ENCODE peak calls at places on chromosomes 16 and 17, in nine cellular contexts. One of them, this sample, is unnamed.
A peak's percentile ranks its signal among the peaks of the same experiment; 100 is the strongest.

GRCh38 chr16:17519041-17519440 is 48.3 kb upstream of the XYLT1 start:
- DNase-seq in transverse colon: no peak
- DNase-seq in Peyer's patch: no peak
- DNase-seq in ascending aorta: no peak
- DNase-seq in CD8-positive, alpha-beta memory T cell: no peak
- DNase-seq in lower lobe of right lung: no peak
- DNase-seq in sigmoid colon: no peak
- DNase-seq in cardiac muscle cell: no peak
- DNase-seq in breast epithelium: no peak
- DNase-seq in this sample: no peak

GRCh38 chr17:82242698-82242976 is 13.8 kb downstream of the SLC16A3 start:
- DNase-seq in transverse colon: no peak
- DNase-seq in Peyer's patch: no peak
- DNase-seq in ascending aorta: no peak
- DNase-seq in CD8-positive, alpha-beta memory T cell: no peak
- DNase-seq in lower lobe of right lung: peak; percentile 60
- DNase-seq in sigmoid colon: peak; percentile 69
- DNase-seq in cardiac muscle cell: no peak
- DNase-seq in breast epithelium: no peak
- DNase-seq in this sample: no peak

GRCh38 chr17:48048321-48049140 is at the start of gene NFE2L1:
- DNase-seq in transverse colon: peak; percentile 95
- DNase-seq in Peyer's patch: peak; percentile 96
- DNase-seq in ascending aorta: peak; percentile 94
- DNase-seq in CD8-positive, alpha-beta memory T cell: no peak
- DNase-seq in lower lobe of right lung: peak; percentile 93
- DNase-seq in sigmoid colon: peak; percentile 97
- DNase-seq in cardiac muscle cell: peak; percentile 92
- DNase-seq in breast epithelium: peak; percentile 86
- DNase-seq in this sample: peak; percentile 81

GRCh38 chr16:31005350-31006085 is 4.9 kb downstream of the STX1B start:
- DNase-seq in transverse colon: no peak
- DNase-seq in Peyer's patch: no peak
- DNase-seq in ascending aorta: no peak
- DNase-seq in CD8-positive, alpha-beta memory T cell: no peak
- DNase-seq in lower lobe of right lung: no peak
- DNase-seq in sigmoid colon: no peak
- DNase-seq in cardiac muscle cell: no peak
- DNase-seq in breast epithelium: no peak
- DNase-seq in this sample: no peak

GRCh38 chr16:84815446-84815845 is 4.3 kb upstream of the CRISPLD2 start:
- DNase-seq in transverse colon: no peak
- DNase-seq in Peyer's patch: no peak
- DNase-seq in ascending aorta: no peak
- DNase-seq in CD8-positive, alpha-beta memory T cell: no peak
- DNase-seq in lower lobe of right lung: no peak
- DNase-seq in sigmoid colon: no peak
- DNase-seq in cardiac muscle cell: no peak
- DNase-seq in breast epithelium: no peak
- DNase-seq in this sample: no peak

GRCh38 chr17:69084911-69085310 is 24.2 kb upstream of the ABCA9 start:
- DNase-seq in transverse colon: no peak
- DNase-seq in Peyer's patch: no peak
- DNase-seq in ascending aorta: no peak
- DNase-seq in CD8-positive, alpha-beta memory T cell: no peak
- DNase-seq in lower lobe of right lung: no peak
- DNase-seq in sigmoid colon: no peak
- DNase-seq in cardiac muscle cell: peak; percentile 27
- DNase-seq in breast epithelium: no peak
- DNase-seq in this sample: no peak

GRCh38 chr16:58409316-58409973 is 17.2 kb downstream of the GINS3 start:
- DNase-seq in transverse colon: no peak
- DNase-seq in Peyer's patch: no peak
- DNase-seq in ascending aorta: no peak
- DNase-seq in CD8-positive, alpha-beta memory T cell: no peak
- DNase-seq in lower lobe of right lung: peak; percentile 52
- DNase-seq in sigmoid colon: peak; percentile 70
- DNase-seq in cardiac muscle cell: no peak
- DNase-seq in breast epithelium: no peak
- DNase-seq in this sample: no peak

GRCh38 chr17:29042679-29043538 is at the start of gene PIPOX:
- DNase-seq in transverse colon: peak; percentile 15
- DNase-seq in Peyer's patch: no peak
- DNase-seq in ascending aorta: no peak
- DNase-seq in CD8-positive, alpha-beta memory T cell: no peak
- DNase-seq in lower lobe of right lung: peak; percentile 50
- DNase-seq in sigmoid colon: no peak
- DNase-seq in cardiac muscle cell: peak; percentile 85
- DNase-seq in breast epithelium: no peak
- DNase-seq in this sample: no peak

GRCh38 chr16:87463722-87464690 is 28.8 kb downstream of the ZCCHC14 start:
- DNase-seq in transverse colon: peak; percentile 31
- DNase-seq in Peyer's patch: no peak
- DNase-seq in ascending aorta: peak; percentile 81
- DNase-seq in CD8-positive, alpha-beta memory T cell: no peak
- DNase-seq in lower lobe of right lung: no peak
- DNase-seq in sigmoid colon: no peak
- DNase-seq in cardiac muscle cell: no peak
- DNase-seq in breast epithelium: no peak
- DNase-seq in this sample: no peak

GRCh38 chr16:58451263-58451662 is 48.7 kb upstream of the NDRG4 start:
- DNase-seq in transverse colon: no peak
- DNase-seq in Peyer's patch: no peak
- DNase-seq in ascending aorta: no peak
- DNase-seq in CD8-positive, alpha-beta memory T cell: no peak
- DNase-seq in lower lobe of right lung: no peak
- DNase-seq in sigmoid colon: no peak
- DNase-seq in cardiac muscle cell: no peak
- DNase-seq in breast epithelium: no peak
- DNase-seq in this sample: no peak

GRCh38 chr16:3949946-3950342 is 69.4 kb upstream of the CREBBP start:
- DNase-seq in transverse colon: no peak
- DNase-seq in Peyer's patch: no peak
- DNase-seq in ascending aorta: no peak
- DNase-seq in CD8-positive, alpha-beta memory T cell: no peak
- DNase-seq in lower lobe of right lung: no peak
- DNase-seq in sigmoid colon: no peak
- DNase-seq in cardiac muscle cell: no peak
- DNase-seq in breast epithelium: no peak
- DNase-seq in this sample: no peak

GRCh38 chr16:3952342-3953131 is 72.0 kb upstream of the CREBBP start:
- DNase-seq in transverse colon: peak; percentile 21
- DNase-seq in Peyer's patch: peak; percentile 45
- DNase-seq in ascending aorta: peak; percentile 96
- DNase-seq in CD8-positive, alpha-beta memory T cell: no peak
- DNase-seq in lower lobe of right lung: no peak
- DNase-seq in sigmoid colon: peak; percentile 90
- DNase-seq in cardiac muscle cell: no peak
- DNase-seq in breast epithelium: no peak
- DNase-seq in this sample: no peak

GRCh38 chr16:3953728-3954410 is 73.4 kb upstream of the CREBBP start:
- DNase-seq in transverse colon: no peak
- DNase-seq in Peyer's patch: no peak
- DNase-seq in ascending aorta: peak; percentile 63
- DNase-seq in CD8-positive, alpha-beta memory T cell: no peak
- DNase-seq in lower lobe of right lung: no peak
- DNase-seq in sigmoid colon: peak; percentile 57
- DNase-seq in cardiac muscle cell: no peak
- DNase-seq in breast epithelium: no peak
- DNase-seq in this sample: no peak

GRCh38 chr16:3950343-3951193 is 70.1 kb upstream of the CREBBP start:
- DNase-seq in transverse colon: peak; percentile 60
- DNase-seq in Peyer's patch: peak; percentile 58
- DNase-seq in ascending aorta: peak; percentile 95
- DNase-seq in CD8-positive, alpha-beta memory T cell: no peak
- DNase-seq in lower lobe of right lung: peak; percentile 86
- DNase-seq in sigmoid colon: peak; percentile 95
- DNase-seq in cardiac muscle cell: no peak
- DNase-seq in breast epithelium: peak; percentile 69
- DNase-seq in this sample: no peak

GRCh38 chr16:3951861-3952332 is 71.4 kb upstream of the CREBBP start:
- DNase-seq in transverse colon: no peak
- DNase-seq in Peyer's patch: no peak
- DNase-seq in ascending aorta: peak; percentile 75
- DNase-seq in CD8-positive, alpha-beta memory T cell: no peak
- DNase-seq in lower lobe of right lung: no peak
- DNase-seq in sigmoid colon: no peak
- DNase-seq in cardiac muscle cell: no peak
- DNase-seq in breast epithelium: no peak
- DNase-seq in this sample: no peak
- H3K27ac ChIP-seq in transverse colon: peak overlapping the region; percentile 65
- H3K27ac ChIP-seq in Peyer's patch: peak overlapping the region; percentile 38
- H3K27ac ChIP-seq in ascending aorta: peak overlapping the region; percentile 98
- H3K27ac ChIP-seq in CD8-positive, alpha-beta memory T cell: no peak overlapping the region
- H3K27ac ChIP-seq in lower lobe of right lung: peak overlapping the region; percentile 24
- H3K27ac ChIP-seq in sigmoid colon: peak overlapping the region; percentile 70
- H3K27ac ChIP-seq in cardiac muscle cell: no peak overlapping the region
- H3K27ac ChIP-seq in breast epithelium: no peak overlapping the region
- H3K27ac ChIP-seq in this sample: no peak overlapping the region

DNA sequence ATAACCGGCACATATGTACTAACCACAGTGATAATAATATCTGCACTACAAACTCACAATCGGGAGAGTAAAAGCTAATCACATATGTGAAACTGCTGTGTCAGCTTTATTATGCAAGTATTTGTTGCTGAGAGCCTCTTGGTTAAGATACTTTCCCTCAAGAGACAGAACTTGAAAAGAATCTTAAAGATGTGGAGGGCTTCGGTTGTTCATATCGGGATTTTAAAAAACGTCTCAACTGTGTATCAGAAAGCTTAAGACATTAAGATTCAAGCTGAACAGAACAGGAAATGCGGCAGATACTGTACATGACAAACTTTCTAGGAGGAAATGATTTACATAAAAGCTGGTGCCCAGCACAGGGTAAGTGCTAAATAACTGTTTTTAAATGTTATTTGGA is 27.5 kb upstream of the HLF start:
- DNase-seq in transverse colon: no peak
- DNase-seq in Peyer's patch: no peak
- DNase-seq in ascending aorta: no peak
- DNase-seq in CD8-positive, alpha-beta memory T cell: no peak
- DNase-seq in lower lobe of right lung: no peak
- DNase-seq in sigmoid colon: no peak
- DNase-seq in cardiac muscle cell: no peak
- DNase-seq in breast epithelium: no peak
- DNase-seq in this sample: no peak
- H3K27ac ChIP-seq in transverse colon: peak overlapping the region; percentile 79
- H3K27ac ChIP-seq in Peyer's patch: no peak overlapping the region
- H3K27ac ChIP-seq in ascending aorta: no peak overlapping the region
- H3K27ac ChIP-seq in CD8-positive, alpha-beta memory T cell: no peak overlapping the region
- H3K27ac ChIP-seq in lower lobe of right lung: no peak overlapping the region
- H3K27ac ChIP-seq in sigmoid colon: peak overlapping the region; percentile 86
- H3K27ac ChIP-seq in cardiac muscle cell: no peak overlapping the region
- H3K27ac ChIP-seq in breast epithelium: peak overlapping the region; percentile 85
- H3K27ac ChIP-seq in this sample: no peak overlapping the region

GRCh38 chr17:7589891-7590611 is at the start of gene SOX15:
- DNase-seq in transverse colon: no peak
- DNase-seq in Peyer's patch: no peak
- DNase-seq in ascending aorta: no peak
- DNase-seq in CD8-positive, alpha-beta memory T cell: no peak
- DNase-seq in lower lobe of right lung: no peak
- DNase-seq in sigmoid colon: no peak
- DNase-seq in cardiac muscle cell: no peak
- DNase-seq in breast epithelium: no peak
- DNase-seq in this sample: no peak

GRCh38 chr17:7587831-7588230 is 2.1 kb downstream of the SOX15 start:
- DNase-seq in transverse colon: no peak
- DNase-seq in Peyer's patch: no peak
- DNase-seq in ascending aorta: no peak
- DNase-seq in CD8-positive, alpha-beta memory T cell: no peak
- DNase-seq in lower lobe of right lung: no peak
- DNase-seq in sigmoid colon: peak; percentile 80
- DNase-seq in cardiac muscle cell: no peak
- DNase-seq in breast epithelium: no peak
- DNase-seq in this sample: no peak

GRCh38 chr17:7587420-7587786 is 2.5 kb downstream of the SOX15 start:
- DNase-seq in transverse colon: no peak
- DNase-seq in Peyer's patch: no peak
- DNase-seq in ascending aorta: no peak
- DNase-seq in CD8-positive, alpha-beta memory T cell: no peak
- DNase-seq in lower lobe of right lung: no peak
- DNase-seq in sigmoid colon: no peak
- DNase-seq in cardiac muscle cell: no peak
- DNase-seq in breast epithelium: no peak
- DNase-seq in this sample: no peak

GRCh38 chr17:7589204-7589868 is 558 bp downstream of the SOX15 start:
- DNase-seq in transverse colon: peak; percentile 81
- DNase-seq in Peyer's patch: peak; percentile 88
- DNase-seq in ascending aorta: peak; percentile 92
- DNase-seq in CD8-positive, alpha-beta memory T cell: peak; percentile 76
- DNase-seq in lower lobe of right lung: peak; percentile 90
- DNase-seq in sigmoid colon: peak; percentile 94
- DNase-seq in cardiac muscle cell: peak; percentile 85
- DNase-seq in breast epithelium: peak; percentile 82
- DNase-seq in this sample: peak; percentile 40

DNA sequence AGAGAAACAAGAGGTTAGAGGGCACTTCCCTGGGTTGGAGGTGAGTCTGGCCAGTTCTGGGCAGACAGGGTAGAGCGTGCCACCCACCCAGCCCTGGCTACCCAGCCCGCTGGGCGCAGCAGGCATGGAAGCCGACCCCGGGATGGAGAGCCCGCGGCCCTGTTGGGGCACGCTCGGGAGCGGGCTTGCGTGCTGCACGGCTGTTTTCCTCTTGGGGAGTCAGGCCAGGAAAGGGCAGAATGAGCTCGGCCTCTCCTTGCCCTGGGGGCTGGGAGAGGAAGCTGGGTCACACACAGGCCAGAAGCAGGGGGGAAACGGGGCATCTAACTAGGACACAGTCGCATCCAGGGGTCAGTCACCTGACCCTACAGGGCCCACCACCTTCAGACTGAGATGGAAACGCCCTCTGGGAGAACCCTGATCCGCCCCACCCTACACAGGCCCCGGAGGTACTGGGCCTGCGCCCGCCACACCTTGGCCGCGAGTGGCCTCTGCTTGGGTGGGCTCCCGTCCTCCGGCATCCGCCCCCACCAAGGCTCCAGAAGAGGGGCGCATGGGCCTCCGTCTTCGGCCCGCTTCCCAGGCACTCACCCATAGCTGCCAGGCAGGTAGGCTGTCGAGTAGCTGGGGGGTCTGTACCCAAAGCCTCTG is 1.2 kb downstream of the SOX15 start:
- DNase-seq in transverse colon: no peak
- DNase-seq in Peyer's patch: no peak
- DNase-seq in ascending aorta: no peak
- DNase-seq in CD8-positive, alpha-beta memory T cell: no peak
- DNase-seq in lower lobe of right lung: no peak
- DNase-seq in sigmoid colon: no peak
- DNase-seq in cardiac muscle cell: no peak
- DNase-seq in breast epithelium: no peak
- DNase-seq in this sample: no peak
- H3K27ac ChIP-seq in transverse colon: peak overlapping the region; percentile 66
- H3K27ac ChIP-seq in Peyer's patch: peak overlapping the region; percentile 42
- H3K27ac ChIP-seq in ascending aorta: peak overlapping the region; percentile 60
- H3K27ac ChIP-seq in CD8-positive, alpha-beta memory T cell: peak overlapping the region; percentile 2
- H3K27ac ChIP-seq in lower lobe of right lung: peak overlapping the region; percentile 49
- H3K27ac ChIP-seq in sigmoid colon: peak overlapping the region; percentile 90
- H3K27ac ChIP-seq in cardiac muscle cell: no peak overlapping the region
- H3K27ac ChIP-seq in breast epithelium: peak overlapping the region; percentile 68
- H3K27ac ChIP-seq in this sample: peak overlapping the region; percentile 72

DNA sequence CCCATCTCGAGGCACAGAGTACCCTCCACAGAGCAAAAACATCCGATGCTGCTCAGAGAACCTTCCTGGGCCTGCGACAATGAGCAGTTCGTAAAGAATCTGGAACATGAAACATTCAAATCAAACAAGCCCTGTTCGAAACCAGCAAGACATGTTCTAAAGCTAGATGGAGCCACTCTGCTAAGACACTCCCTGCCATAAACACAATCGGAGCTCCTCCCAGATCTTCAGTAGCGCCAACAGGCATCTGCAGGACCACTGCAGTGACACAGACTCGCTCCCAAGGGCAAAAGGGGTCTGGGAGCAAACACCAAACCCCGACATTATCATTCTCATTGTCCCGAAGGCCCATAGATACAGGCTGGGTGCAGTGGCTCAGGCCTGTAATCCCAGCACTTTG is 108.7 kb downstream of the ZFHX3 start:
- DNase-seq in transverse colon: peak; percentile 36
- DNase-seq in Peyer's patch: peak; percentile 51
- DNase-seq in ascending aorta: peak; percentile 78
- DNase-seq in CD8-positive, alpha-beta memory T cell: no peak
- DNase-seq in lower lobe of right lung: no peak
- DNase-seq in sigmoid colon: peak; percentile 79
- DNase-seq in cardiac muscle cell: no peak
- DNase-seq in breast epithelium: no peak
- DNase-seq in this sample: no peak
- H3K27ac ChIP-seq in transverse colon: peak overlapping the region; percentile 74
- H3K27ac ChIP-seq in Peyer's patch: peak overlapping the region; percentile 32
- H3K27ac ChIP-seq in ascending aorta: peak overlapping the region; percentile 91
- H3K27ac ChIP-seq in CD8-positive, alpha-beta memory T cell: no peak overlapping the region
- H3K27ac ChIP-seq in lower lobe of right lung: peak overlapping the region; percentile 72
- H3K27ac ChIP-seq in sigmoid colon: peak overlapping the region; percentile 66
- H3K27ac ChIP-seq in cardiac muscle cell: no peak overlapping the region
- H3K27ac ChIP-seq in breast epithelium: peak overlapping the region; percentile 40
- H3K27ac ChIP-seq in this sample: peak overlapping the region; percentile 33